ENCODE peak calls at places on chromosomes 12 and 14, in five cellular contexts. One of them, this sample, is unnamed.

GRCh38 chr14:89826581-89826980 is 127.9 kb downstream of the EFCAB11 start:
- DNase-seq in DMS 273 treated with DMSO at 0.1 percent for 48 hours: no peak
- DNase-seq in stimulated activated CD8-positive, alpha-beta memory T cell treated with anti-CD3 and anti-CD28 coated beads, Interleukin-4, amount 100 ng/mL, for 1 hour: no peak
- DNase-seq in smooth muscle cell of the brain vasculature: no peak
- DNase-seq in central memory CD8-positive, alpha-beta T cell: no peak
- DNase-seq in this sample: no peak

GRCh38 chr14:105589161-105589925 is 63.0 kb downstream of the TMEM121 start:
- DNase-seq in DMS 273 treated with DMSO at 0.1 percent for 48 hours: no peak
- DNase-seq in stimulated activated CD8-positive, alpha-beta memory T cell treated with anti-CD3 and anti-CD28 coated beads, Interleukin-4, amount 100 ng/mL, for 1 hour: no peak
- DNase-seq in smooth muscle cell of the brain vasculature: no peak
- DNase-seq in central memory CD8-positive, alpha-beta T cell: no peak
- DNase-seq in this sample: no peak

GRCh38 chr12:89179983-89180382 is 172.3 kb downstream of the DUSP6 start:
- DNase-seq in DMS 273 treated with DMSO at 0.1 percent for 48 hours: no peak
- DNase-seq in stimulated activated CD8-positive, alpha-beta memory T cell treated with anti-CD3 and anti-CD28 coated beads, Interleukin-4, amount 100 ng/mL, for 1 hour: no peak
- DNase-seq in smooth muscle cell of the brain vasculature: peak
- DNase-seq in central memory CD8-positive, alpha-beta T cell: no peak
- DNase-seq in this sample: no peak

GRCh38 chr14:103546651-103547454 is 15.6 kb downstream of the BAG5 start:
- DNase-seq in DMS 273 treated with DMSO at 0.1 percent for 48 hours: no peak
- DNase-seq in stimulated activated CD8-positive, alpha-beta memory T cell treated with anti-CD3 and anti-CD28 coated beads, Interleukin-4, amount 100 ng/mL, for 1 hour: peak
- DNase-seq in smooth muscle cell of the brain vasculature: no peak
- DNase-seq in central memory CD8-positive, alpha-beta T cell: peak
- DNase-seq in this sample: peak

GRCh38 chr12:111798182-111798581 is 31.4 kb downstream of the ALDH2 start:
- DNase-seq in DMS 273 treated with DMSO at 0.1 percent for 48 hours: no peak
- DNase-seq in stimulated activated CD8-positive, alpha-beta memory T cell treated with anti-CD3 and anti-CD28 coated beads, Interleukin-4, amount 100 ng/mL, for 1 hour: no peak
- DNase-seq in smooth muscle cell of the brain vasculature: no peak
- DNase-seq in central memory CD8-positive, alpha-beta T cell: no peak
- DNase-seq in this sample: no peak

GRCh38 chr12:27331299-27331926 is 1.2 kb upstream of the BMAL2 start:
- DNase-seq in DMS 273 treated with DMSO at 0.1 percent for 48 hours: no peak
- DNase-seq in stimulated activated CD8-positive, alpha-beta memory T cell treated with anti-CD3 and anti-CD28 coated beads, Interleukin-4, amount 100 ng/mL, for 1 hour: no peak
- DNase-seq in smooth muscle cell of the brain vasculature: no peak
- DNase-seq in central memory CD8-positive, alpha-beta T cell: no peak
- DNase-seq in this sample: no peak

GRCh38 chr12:131085816-131086591 is 132.3 kb downstream of the ADGRD1 start:
- DNase-seq in DMS 273 treated with DMSO at 0.1 percent for 48 hours: no peak
- DNase-seq in stimulated activated CD8-positive, alpha-beta memory T cell treated with anti-CD3 and anti-CD28 coated beads, Interleukin-4, amount 100 ng/mL, for 1 hour: no peak
- DNase-seq in smooth muscle cell of the brain vasculature: no peak
- DNase-seq in central memory CD8-positive, alpha-beta T cell: no peak
- DNase-seq in this sample: no peak

GRCh38 chr14:99042376-99043257 is 229.4 kb downstream of the BCL11B start:
- DNase-seq in DMS 273 treated with DMSO at 0.1 percent for 48 hours: no peak
- DNase-seq in stimulated activated CD8-positive, alpha-beta memory T cell treated with anti-CD3 and anti-CD28 coated beads, Interleukin-4, amount 100 ng/mL, for 1 hour: no peak
- DNase-seq in smooth muscle cell of the brain vasculature: no peak
- DNase-seq in central memory CD8-positive, alpha-beta T cell: no peak
- DNase-seq in this sample: no peak

GRCh38 chr14:99630202-99630601 is 14.7 kb upstream of the HHIPL1 start:
- DNase-seq in DMS 273 treated with DMSO at 0.1 percent for 48 hours: no peak
- DNase-seq in stimulated activated CD8-positive, alpha-beta memory T cell treated with anti-CD3 and anti-CD28 coated beads, Interleukin-4, amount 100 ng/mL, for 1 hour: no peak
- DNase-seq in smooth muscle cell of the brain vasculature: no peak
- DNase-seq in central memory CD8-positive, alpha-beta T cell: no peak
- DNase-seq in this sample: no peak

This sample was measured in NCI-H1694 treated with DMSO at 0.1 percent for 48 hours.